ENCODE peak calls at places on chromosomes 6 and 20, in eight cellular contexts. Y is CD8-positive, alpha-beta T cell; J is dorsolateral prefrontal cortex; L is foreskin fibroblast; O is cardiac fibroblast; G is A549; H is hepatocyte; T is GM23338. Q is an unnamed sample.
A peak's percentile ranks its signal among the peaks of the same experiment; 100 is the strongest.

GRCh38 chr6:160088069-160088773 is 33.4 kb upstream of the SLC22A1 start:
- DNase-seq in Y (no peak), J (peak; percentile 58), L (peak; percentile 85), O (peak; percentile 88), G (peak; percentile 80), H (peak; percentile 82), T (peak; percentile 71), Q (peak; percentile 85)

GRCh38 chr6:6722195-6722594 is 133.7 kb downstream of the LY86 start:
- DNase-seq in Y (no peak), J (no peak), L (no peak), O (no peak), G (no peak), H (no peak), T (no peak), Q (no peak)

GRCh38 chr6:160534050-160534696 is 129.9 kb downstream of the LPA start:
- DNase-seq in Y (peak; percentile 62), J (peak; percentile 30), L (peak; percentile 27), O (peak; percentile 58), G (peak; percentile 38), H (peak; percentile 68), T (peak; percentile 79), Q (peak; percentile 63)

GRCh38 chr6:159169557-159170332 is 545 bp downstream of the FNDC1 start:
- DNase-seq in Y (no peak), J (no peak), L (peak; percentile 40), O (peak; percentile 30), G (peak; percentile 25), H (peak; percentile 76), T (peak; percentile 86), Q (peak; percentile 41)

GRCh38 chr20:11204926-11205768 is 531.3 kb upstream of the JAG1 start:
- DNase-seq in Y (peak; percentile 10), J (peak; percentile 10), L (no peak), O (peak; percentile 86), G (peak; percentile 53), H (peak; percentile 85), T (peak; percentile 88), Q (peak; percentile 88)

GRCh38 chr6:9404351-9405146 is 969.2 kb upstream of the SLC35B3 start:
- DNase-seq in Y (no peak), J (no peak), L (peak; percentile 61), O (no peak), G (no peak), H (no peak), T (no peak), Q (no peak)

GRCh38 chr6:53342210-53342609 is 6.5 kb downstream of the ELOVL5 start:
- DNase-seq in Y (no peak), J (no peak), L (no peak), O (no peak), G (no peak), H (no peak), T (no peak), Q (no peak)

GRCh38 chr20:41373851-41374567 is 7.4 kb upstream of the EMILIN3 start:
- DNase-seq in Y (no peak), J (no peak), L (no peak), O (no peak), G (no peak), H (no peak), T (no peak), Q (no peak)

GRCh38 chr20:31516166-31516565 is 1.9 kb downstream of the HM13 start:
- DNase-seq in Y (no peak), J (no peak), L (no peak), O (no peak), G (no peak), H (no peak), T (no peak), Q (no peak)

GRCh38 chr6:121896771-121897170 is 461.3 kb downstream of the GJA1 start:
- DNase-seq in Y (no peak), J (no peak), L (no peak), O (no peak), G (no peak), H (no peak), T (no peak), Q (no peak)

GRCh38 chr20:25397827-25398226 is 7.2 kb upstream of the ABHD12 start:
- DNase-seq in Y (no peak), J (no peak), L (no peak), O (no peak), G (no peak), H (peak; percentile 54), T (no peak), Q (peak; percentile 24)

GRCh38 chr20:49583669-49584417 is 15.9 kb upstream of the PTGIS start:
- DNase-seq in Y (no peak), J (no peak), L (peak; percentile 89), O (peak; percentile 73), G (peak; percentile 82), H (peak; percentile 86), T (no peak), Q (peak; percentile 92)

GRCh38 chr6:111470991-111471390 is 12.0 kb downstream of the REV3L start:
- DNase-seq in Y (no peak), J (no peak), L (no peak), O (no peak), G (no peak), H (no peak), T (no peak), Q (no peak)

GRCh38 chr6:155121699-155122098 is 126.6 kb downstream of the TIAM2 start:
- DNase-seq in Y (no peak), J (peak; percentile 39), L (no peak), O (no peak), G (no peak), H (no peak), T (peak; percentile 74), Q (no peak)

GRCh38 chr20:57435498-57436222 is 44.5 kb downstream of the RBM38 start:
- DNase-seq in Y (peak; percentile 51), J (peak; percentile 86), L (no peak), O (peak; percentile 20), G (no peak), H (no peak), T (peak; percentile 63), Q (peak; percentile 29)

GRCh38 chr20:62209850-62210495 is 10.1 kb downstream of the HRH3 start:
- DNase-seq in Y (no peak), J (no peak), L (no peak), O (no peak), G (no peak), H (no peak), T (no peak), Q (no peak)

GRCh38 chr6:168558686-168559085 is 117.7 kb downstream of the SMOC2 start:
- DNase-seq in Y (no peak), J (no peak), L (no peak), O (no peak), G (no peak), H (no peak), T (no peak), Q (no peak)

GRCh38 chr6:169808608-169808967 is 57.2 kb downstream of the ERMARD start:
- DNase-seq in Y (no peak), J (no peak), L (no peak), O (no peak), G (no peak), H (no peak), T (no peak), Q (no peak)

GRCh38 chr20:60372822-60373221 is 414.6 kb downstream of the CDH26 start:
- DNase-seq in Y (no peak), J (no peak), L (no peak), O (no peak), G (no peak), H (no peak), T (no peak), Q (no peak)

GRCh38 chr6:124339610-124340339 is 536.1 kb downstream of the NKAIN2 start:
- DNase-seq in Y (no peak), J (no peak), L (no peak), O (no peak), G (no peak), H (no peak), T (peak; percentile 20), Q (no peak)

GRCh38 chr6:89597372-89597771 is 41.2 kb downstream of the LYRM2 start:
- DNase-seq in Y (no peak), J (no peak), L (no peak), O (no peak), G (no peak), H (no peak), T (no peak), Q (no peak)

DNA sequence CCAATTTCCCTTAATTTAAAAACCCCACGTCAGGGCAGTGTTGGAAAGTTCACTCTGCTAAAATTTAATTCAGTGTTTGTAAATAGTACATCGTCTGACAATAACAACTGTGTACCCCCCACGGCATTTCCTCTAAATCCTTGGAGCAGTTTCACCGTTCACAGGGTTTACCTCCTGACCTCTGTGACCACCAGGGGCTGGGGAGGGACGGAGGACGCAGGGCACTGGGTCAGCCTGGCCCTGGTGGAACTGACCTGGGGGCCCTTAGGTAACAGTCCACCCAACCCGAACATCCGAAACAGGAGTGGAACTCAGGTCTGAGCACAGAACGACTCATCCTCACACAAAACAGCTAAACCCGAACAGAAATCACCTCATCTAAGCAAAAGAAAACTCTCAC is 2.1 kb downstream of the ZBTB46 start:
- DNase-seq in Y (no peak), J (no peak), L (no peak), O (no peak), G (no peak), H (no peak), T (no peak), Q (no peak)
- TF ChIP-seq CTCF in Y (no peak), J (no peak), L (no peak), O (no peak), G (no peak), H (no peak), T (no peak), Q (no peak)

GRCh38 chr6:27753668-27754407 is 158.4 kb downstream of the OR2B2 start:
- DNase-seq in Y (peak; percentile 64), J (peak; percentile 61), L (peak; percentile 80), O (peak; percentile 81), G (peak; percentile 70), H (peak; percentile 90), T (peak; percentile 94), Q (peak; percentile 87)
- H3K4me3 ChIP-seq in Y (peak overlapping the region; percentile 69), J (peak overlapping the region; percentile 77), L (peak overlapping the region; percentile 93), O (peak overlapping the region; percentile 43), G (peak overlapping the region; percentile 64), H (peak overlapping the region; percentile 20), T (peak overlapping the region; percentile 90), Q (peak overlapping the region; percentile 60)

GRCh38 chr20:37897008-37897548 is 5.8 kb upstream of the VSTM2L start:
- DNase-seq in Y (no peak), J (no peak), L (no peak), O (peak; percentile 9), G (no peak), H (no peak), T (peak; percentile 75), Q (peak; percentile 37)
- TF ChIP-seq CTCF in Y (no peak), J (peak; percentile 28), L (peak; percentile 16), O (peak; percentile 39), G (no peak), H (peak; percentile 23), T (peak; percentile 82), Q (peak; percentile 66)

DNA sequence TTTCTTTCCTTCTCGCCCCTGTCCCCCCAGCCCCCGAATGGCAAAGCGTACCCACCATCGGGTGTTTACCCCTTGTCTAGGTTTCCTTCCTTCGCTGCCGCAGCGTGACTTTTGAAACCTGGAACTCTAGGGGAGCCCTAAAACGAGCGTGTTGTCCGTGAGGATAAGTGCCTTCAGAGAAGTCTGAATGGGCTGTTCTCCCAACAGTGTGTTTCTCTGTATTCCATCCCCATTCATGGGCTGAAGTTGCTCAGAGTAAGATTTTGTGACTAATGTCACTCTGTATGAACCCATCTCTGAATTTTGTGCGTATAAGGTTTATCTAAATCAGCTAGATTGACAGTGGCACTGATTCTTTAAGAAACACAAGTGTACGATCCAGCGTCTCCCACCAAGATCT is 949 bp downstream of the MACROD2 start:
- DNase-seq in Y (no peak), J (no peak), L (no peak), O (no peak), G (peak; percentile 15), H (peak; percentile 21), T (peak; percentile 17), Q (no peak)
- H3K4me3 ChIP-seq in Y (no peak overlapping the region), J (peak overlapping the region; percentile 78), L (peak overlapping the region; percentile 69), O (no peak overlapping the region), G (peak overlapping the region; percentile 80), H (peak overlapping the region; percentile 90), T (peak overlapping the region; percentile 78), Q (peak overlapping the region; percentile 66)